ENCODE peak calls at places on chromosome 9, in four cellular contexts. S is K562, F is HL-60, R is GM12878. P is an unnamed sample.

GRCh38 chr9:128470560-128470959 is 14.8 kb downstream of the ODF2 start:
- DNase-seq in S (no peak), F (peak), R (no peak), P (no peak)

GRCh38 chr9:272251-273213 is 57.9 kb downstream of the DOCK8 start:
- DNase-seq in S (no peak), F (peak), R (peak), P (peak)

GRCh38 chr9:24614070-24614469 is 68.4 kb upstream of the IZUMO3 start:
- DNase-seq in S (no peak), F (no peak), R (no peak), P (no peak)

GRCh38 chr9:89474939-89475338 is 23.0 kb downstream of the SEMA4D start:
- DNase-seq in S (no peak), F (no peak), R (no peak), P (no peak)

GRCh38 chr9:124708070-124708469 is 63.0 kb downstream of the NR6A1 start:
- DNase-seq in S (no peak), F (no peak), R (no peak), P (no peak)

GRCh38 chr9:112325127-112325526 is 8.3 kb downstream of the PTBP3 start:
- DNase-seq in S (no peak), F (no peak), R (no peak), P (no peak)

GRCh38 chr9:118674942-118675341 is 694.3 kb downstream of the BRINP1 start:
- DNase-seq in S (no peak), F (no peak), R (no peak), P (no peak)

GRCh38 chr9:1939926-1940368 is 75.2 kb upstream of the SMARCA2 start:
- DNase-seq in S (no peak), F (peak), R (peak), P (peak)

GRCh38 chr9:98502976-98503325 is 205.8 kb downstream of the GABBR2 start:
- DNase-seq in S (no peak), F (no peak), R (no peak), P (no peak)

GRCh38 chr9:131289301-131290038 is at the start of gene PLPP7:
- DNase-seq in S (peak), F (no peak), R (no peak), P (peak)

GRCh38 chr9:107131108-107131799 is 151.8 kb upstream of the RAD23B start:
- DNase-seq in S (no peak), F (no peak), R (no peak), P (no peak)

GRCh38 chr9:98851730-98852462 is 44.4 kb downstream of the GALNT12 start:
- DNase-seq in S (no peak), F (no peak), R (no peak), P (no peak)

GRCh38 chr9:133715295-133715865 is 22.8 kb downstream of the SARDH start:
- DNase-seq in S (no peak), F (no peak), R (no peak), P (no peak)

GRCh38 chr9:133635506-133635902 is 659 bp upstream of the DBH start:
- DNase-seq in S (no peak), F (no peak), R (no peak), P (no peak)

GRCh38 chr9:134205636-134206316 is 41.4 kb upstream of the RNU6ATAC start:
- DNase-seq in S (peak), F (no peak), R (no peak), P (no peak)

GRCh38 chr9:90607701-90608122 is 34.9 kb downstream of the DIRAS2 start:
- DNase-seq in S (no peak), F (no peak), R (no peak), P (no peak)
- TF ChIP-seq SPI1 in S (no peak), F (no peak), R (no peak), P (no peak)

GRCh38 chr9:17018001-17018491 is 116.8 kb upstream of the CNTLN start:
- DNase-seq in S (no peak), F (no peak), R (no peak), P (no peak)
- TF ChIP-seq POLR2AphosphoS5 in S (no peak), F (no peak), R (no peak), P (no peak)

GRCh38 chr9:120578614-120579013 is 1.4 kb downstream of the CDK5RAP2 start:
- DNase-seq in S (no peak), F (no peak), R (no peak), P (no peak)
- TF ChIP-seq SPI1 in S (no peak), F (no peak), R (no peak), P (no peak)

DNA sequence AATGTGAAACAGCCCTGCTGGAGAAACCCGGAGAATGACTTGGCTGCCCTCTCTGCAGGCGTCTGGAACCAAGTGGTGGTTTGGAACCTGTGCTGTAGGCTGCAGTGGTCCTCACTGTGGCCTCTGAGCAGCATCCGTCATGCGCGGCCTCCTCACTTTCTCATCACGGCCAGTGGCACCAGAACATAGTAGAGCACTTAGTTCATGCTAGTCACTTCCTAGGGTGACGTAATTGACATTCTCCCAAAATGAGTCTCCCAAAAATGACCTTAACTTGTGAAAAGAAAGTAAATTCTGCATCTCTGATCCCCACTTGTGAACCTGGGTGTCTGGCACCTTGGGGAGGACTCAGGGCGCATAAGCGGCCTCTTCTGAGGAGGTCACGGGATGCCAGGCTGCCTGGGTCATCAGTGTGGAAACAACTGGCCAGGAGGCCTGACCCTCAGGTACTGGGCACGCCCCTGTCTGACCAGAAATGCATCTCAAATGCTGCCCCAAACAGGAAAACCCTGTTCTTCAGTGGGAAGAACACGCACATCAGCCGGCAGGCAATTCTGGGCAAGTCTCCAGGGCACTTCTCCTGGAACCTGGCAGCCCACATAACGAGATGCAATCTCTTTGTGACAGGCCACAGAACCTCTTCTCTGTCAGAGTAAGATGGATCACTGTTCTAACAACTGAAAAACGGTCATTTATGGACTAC is 36.6 kb upstream of the SPTLC1 start:
- DNase-seq in S (no peak), F (no peak), R (no peak), P (no peak)
- TF ChIP-seq POLR2AphosphoS5 in S (no peak), F (no peak), R (no peak), P (no peak)

GRCh38 chr9:104779946-104780539 is 16.1 kb downstream of the NIPSNAP3B start:
- DNase-seq in S (no peak), F (peak), R (no peak), P (no peak)

GRCh38 chr9:104779334-104779733 is 15.4 kb downstream of the NIPSNAP3B start:
- DNase-seq in S (no peak), F (no peak), R (no peak), P (no peak)

GRCh38 chr9:104783588-104783987 is 19.7 kb downstream of the NIPSNAP3B start:
- DNase-seq in S (no peak), F (no peak), R (no peak), P (no peak)

GRCh38 chr9:104778802-104779201 is 14.9 kb downstream of the NIPSNAP3B start:
- DNase-seq in S (no peak), F (no peak), R (no peak), P (no peak)

GRCh38 chr9:104780796-104781395 is 17.0 kb downstream of the NIPSNAP3B start:
- DNase-seq in S (no peak), F (peak), R (no peak), P (no peak)
- TF ChIP-seq SPI1 in S (peak), F (peak), R (peak), P (peak)

P was measured in GM12891.